ENCODE peak calls at places on chromosomes 4 and X, in ten cellular contexts. N is pons, J is left colon, C is NCI-H460, L is progenitor cell of endocrine pancreas, Z is HT1080, U is stromal cell of bone marrow, F is NCI-H1417, I is anterior cingulate cortex, O is hepatic stellate cell. K is an unnamed sample.

GRCh38 chr4:153258750-153259149 is 54.5 kb downstream of the TRIM2 start:
- DNase-seq in N (no peak), J (no peak), C (no peak), L (no peak), Z (no peak), U (no peak), F (no peak), I (no peak), O (no peak), K (no peak)

GRCh38 chr4:10622728-10623127 is 61.8 kb downstream of the CLNK start:
- DNase-seq in N (no peak), J (no peak), C (no peak), L (no peak), Z (peak), U (no peak), F (peak), I (no peak), O (no peak), K (no peak)

GRCh38 chr4:147991543-147992295 is 259.8 kb downstream of the ARHGAP10 start:
- DNase-seq in N (peak), J (no peak), C (no peak), L (no peak), Z (no peak), U (no peak), F (no peak), I (no peak), O (no peak), K (no peak)

GRCh38 chr4:173005912-173006633 is 162.5 kb upstream of the GALNT7 start:
- DNase-seq in N (no peak), J (no peak), C (no peak), L (no peak), Z (no peak), U (no peak), F (peak), I (no peak), O (no peak), K (no peak)

GRCh38 chr4:55445921-55446577 is 50.3 kb downstream of the TMEM165 start:
- DNase-seq in N (no peak), J (no peak), C (no peak), L (no peak), Z (peak), U (peak), F (no peak), I (no peak), O (peak), K (no peak)

GRCh38 chrX:35841872-35842271 is 43.7 kb downstream of the MAGEB16 start:
- DNase-seq in N (no peak), J (no peak), C (no peak), L (no peak), Z (peak), U (no peak), F (no peak), I (no peak), O (no peak), K (no peak)

GRCh38 chrX:97126020-97126419 is 242.3 kb downstream of the RPA4 start:
- DNase-seq in N (no peak), J (no peak), C (no peak), L (no peak), Z (peak), U (peak), F (no peak), I (no peak), O (no peak), K (no peak)

GRCh38 chr4:108060164-108060563 is 70.5 kb downstream of the HADH start:
- DNase-seq in N (peak), J (no peak), C (peak), L (no peak), Z (no peak), U (peak), F (peak), I (peak), O (peak), K (no peak)

GRCh38 chr4:74675673-74676279 is 118.5 kb downstream of the BTC start:
- DNase-seq in N (peak), J (no peak), C (peak), L (peak), Z (peak), U (peak), F (peak), I (no peak), O (peak), K (no peak)

GRCh38 chrX:107894038-107894437 is 68.4 kb downstream of the MID2 start:
- DNase-seq in N (peak), J (no peak), C (peak), L (no peak), Z (peak), U (peak), F (peak), I (no peak), O (peak), K (no peak)

GRCh38 chrX:153946910-153947769 is 2.7 kb upstream of the RENBP start:
- DNase-seq in N (peak), J (peak), C (peak), L (peak), Z (peak), U (peak), F (peak), I (peak), O (peak), K (peak)

GRCh38 chr4:13966241-13967195 is 339.0 kb upstream of the BOD1L1 start:
- DNase-seq in N (no peak), J (no peak), C (no peak), L (no peak), Z (peak), U (peak), F (no peak), I (no peak), O (peak), K (no peak)

GRCh38 chrX:41300758-41301437 is 33.1 kb upstream of the DDX3X start:
- DNase-seq in N (no peak), J (no peak), C (no peak), L (no peak), Z (peak), U (peak), F (no peak), I (no peak), O (no peak), K (no peak)

GRCh38 chr4:181140037-181140603 is 1103.1 kb upstream of the TENM3 start:
- DNase-seq in N (no peak), J (no peak), C (no peak), L (no peak), Z (no peak), U (no peak), F (peak), I (no peak), O (no peak), K (no peak)

K was measured in amygdala.